ENCODE peak calls at places on chromosomes 3 and 15, in nine cellular contexts. O, N, L, Y, S, D, X, Q and I are unnamed samples.

GRCh38 chr3:98788651-98789050 is 25.5 kb downstream of the ST3GAL6 start:
- DNase-seq in O (no peak), N (no peak), L (peak), Y (no peak), S (peak), D (no peak), X (no peak), Q (no peak), I (no peak)

GRCh38 chr15:43276563-43277200 is 10.0 kb upstream of the TGM5 start:
- DNase-seq in O (no peak), N (no peak), L (no peak), Y (no peak), S (no peak), D (no peak), X (no peak), Q (no peak), I (no peak)

GRCh38 chr15:98684441-98684840 is 36.1 kb downstream of the IGF1R start:
- DNase-seq in O (no peak), N (peak), L (no peak), Y (peak), S (peak), D (peak), X (no peak), Q (peak), I (peak)

GRCh38 chr3:194158942-194159439 is 23.0 kb downstream of the HES1 start:
- DNase-seq in O (no peak), N (no peak), L (no peak), Y (no peak), S (no peak), D (no peak), X (no peak), Q (peak), I (no peak)

GRCh38 chr3:126181398-126181725 is 976 bp upstream of the ALDH1L1 start:
- DNase-seq in O (no peak), N (no peak), L (no peak), Y (no peak), S (no peak), D (no peak), X (no peak), Q (no peak), I (no peak)

GRCh38 chr3:16482770-16483531 is 30.5 kb downstream of the RFTN1 start:
- DNase-seq in O (peak), N (no peak), L (no peak), Y (no peak), S (peak), D (peak), X (no peak), Q (no peak), I (peak)

GRCh38 chr3:79517766-79518413 is 249.9 kb downstream of the ROBO1 start:
- DNase-seq in O (no peak), N (peak), L (peak), Y (peak), S (peak), D (peak), X (peak), Q (peak), I (peak)

GRCh38 chr3:42991369-42992315 is 12.5 kb downstream of the GASK1A start:
- DNase-seq in O (no peak), N (no peak), L (no peak), Y (no peak), S (no peak), D (no peak), X (no peak), Q (no peak), I (no peak)

GRCh38 chr3:40237892-40238571 is 71.5 kb upstream of the EIF1B start:
- DNase-seq in O (no peak), N (peak), L (no peak), Y (peak), S (peak), D (peak), X (no peak), Q (peak), I (peak)

GRCh38 chr3:129694228-129694627 is 87.8 kb upstream of the PLXND1 start:
- DNase-seq in O (no peak), N (no peak), L (no peak), Y (no peak), S (no peak), D (no peak), X (no peak), Q (peak), I (no peak)

GRCh38 chr3:159796744-159797143 is 191.9 kb upstream of the IL12A start:
- DNase-seq in O (no peak), N (peak), L (peak), Y (peak), S (peak), D (peak), X (no peak), Q (no peak), I (peak)

GRCh38 chr3:69016102-69016501 is 2.6 kb upstream of the EOGT start:
- DNase-seq in O (no peak), N (no peak), L (no peak), Y (no peak), S (no peak), D (no peak), X (no peak), Q (no peak), I (no peak)

GRCh38 chr3:197820550-197821335 is 29.7 kb downstream of the LRCH3 start:
- DNase-seq in O (no peak), N (no peak), L (no peak), Y (no peak), S (no peak), D (no peak), X (no peak), Q (no peak), I (no peak)

GRCh38 chr3:31312400-31312799 is 220.3 kb upstream of the STT3B start:
- DNase-seq in O (no peak), N (no peak), L (peak), Y (peak), S (peak), D (no peak), X (no peak), Q (peak), I (no peak)

GRCh38 chr15:51227967-51228783 is 110.2 kb downstream of the CYP19A1 start:
- DNase-seq in O (no peak), N (peak), L (peak), Y (peak), S (peak), D (peak), X (no peak), Q (peak), I (peak)

GRCh38 chr3:130515755-130516154 is 1.2 kb upstream of the COL6A6 start:
- DNase-seq in O (no peak), N (peak), L (no peak), Y (no peak), S (no peak), D (no peak), X (no peak), Q (no peak), I (no peak)

GRCh38 chr3:127168271-127168670 is 24.7 kb upstream of the PRR23E start:
- DNase-seq in O (no peak), N (no peak), L (no peak), Y (no peak), S (no peak), D (no peak), X (peak), Q (no peak), I (no peak)